ENCODE peak calls at places on chromosome 17, in seven cellular contexts. F, N, T, V, W, O and R are unnamed samples. For H3K36me3, the result is how much of the 10 kb centered on the place peaks cover.

GRCh38 chr17:79612468-79613194 is 1.8 kb upstream of the RBFOX3 start:
- DNase-seq in F (peak), N (peak), T (no peak), V (no peak), W (no peak), O (no peak), R (peak)

GRCh38 chr17:6491071-6491700 is 46.9 kb downstream of the PIMREG start:
- DNase-seq in F (no peak), N (no peak), T (peak), V (no peak), W (peak), O (no peak), R (no peak)

GRCh38 chr17:82496529-82497434 is 22.8 kb upstream of the FOXK2 start:
- DNase-seq in F (peak), N (peak), T (peak), V (peak), W (peak), O (peak), R (peak)

GRCh38 chr17:45246861-45247428 is 14.9 kb downstream of the SPATA32 start:
- DNase-seq in F (peak), N (no peak), T (no peak), V (no peak), W (no peak), O (no peak), R (peak)

GRCh38 chr17:80647746-80648145 is 103.1 kb downstream of the RPTOR start:
- DNase-seq in F (no peak), N (no peak), T (no peak), V (no peak), W (no peak), O (no peak), R (no peak)

GRCh38 chr17:65093930-65094329 is 37.4 kb upstream of the GNA13 start:
- DNase-seq in F (no peak), N (no peak), T (no peak), V (no peak), W (no peak), O (no peak), R (no peak)

GRCh38 chr17:79556263-79556662 is 54.6 kb downstream of the RBFOX3 start:
- DNase-seq in F (no peak), N (no peak), T (peak), V (no peak), W (peak), O (no peak), R (peak)

GRCh38 chr17:83173997-83174858 is 94.8 kb downstream of the METRNL start:
- DNase-seq in F (no peak), N (peak), T (peak), V (no peak), W (no peak), O (peak), R (no peak)

GRCh38 chr17:51351090-51351489 is 90.7 kb downstream of the UTP18 start:
- DNase-seq in F (no peak), N (no peak), T (no peak), V (no peak), W (no peak), O (no peak), R (no peak)

GRCh38 chr17:50487213-50488096 is 8.8 kb downstream of the RSAD1 start:
- DNase-seq in F (peak), N (no peak), T (peak), V (no peak), W (no peak), O (no peak), R (no peak)

GRCh38 chr17:79609175-79609589 is 1.7 kb downstream of the RBFOX3 start:
- DNase-seq in F (no peak), N (no peak), T (no peak), V (no peak), W (no peak), O (no peak), R (no peak)

GRCh38 chr17:31490991-31491793 is 99.7 kb downstream of the RAB11FIP4 start:
- DNase-seq in F (no peak), N (no peak), T (peak), V (no peak), W (peak), O (no peak), R (no peak)

DNA sequence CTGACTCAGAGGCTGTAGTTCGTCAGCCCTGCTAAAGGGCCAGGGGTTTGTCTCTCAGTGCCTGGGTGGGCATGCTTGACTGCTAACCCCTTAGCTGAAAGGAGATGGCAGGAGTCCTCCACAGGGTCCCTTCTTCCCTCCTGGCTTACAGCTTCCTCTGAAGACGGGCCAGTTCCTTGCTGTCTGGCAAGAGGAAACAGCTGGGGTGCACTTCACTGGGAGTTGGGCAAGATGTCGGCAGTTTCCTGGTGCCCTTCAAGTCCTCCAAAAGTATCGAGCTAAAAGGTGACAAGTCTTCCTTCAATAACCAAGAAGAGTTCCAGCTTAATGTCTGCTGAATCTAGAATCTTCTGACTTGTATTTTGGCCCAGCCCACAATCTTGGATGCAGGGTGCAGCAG is 23.4 kb downstream of the NUP85 start:
- DNase-seq in F (no peak), N (no peak), T (peak), V (no peak), W (peak), O (no peak), R (no peak)
- H3K36me3 ChIP-seq in F (under half), N (half or more), T (half or more), V (under half), W (half or more), O (half or more), R (half or more)

GRCh38 chr17:47733414-47734288 is 615 bp downstream of the TBX21 start:
- DNase-seq in F (no peak), N (no peak), T (no peak), V (no peak), W (no peak), O (no peak), R (no peak)
- H3K4me3 ChIP-seq in F (no peak), N (no peak), T (peak), V (peak), W (peak), O (peak), R (peak)

GRCh38 chr17:16141685-16142084 is 73.6 kb downstream of the NCOR1 start:
- DNase-seq in F (no peak), N (no peak), T (no peak), V (no peak), W (no peak), O (no peak), R (no peak)
- H3K36me3 ChIP-seq in F (under half), N (half or more), T (half or more), V (under half), W (half or more), O (under half), R (under half)

GRCh38 chr17:60522889-60523626 is 3.0 kb downstream of the APPBP2 start:
- DNase-seq in F (no peak), N (no peak), T (no peak), V (no peak), W (no peak), O (no peak), R (no peak)
- H3K4me3 ChIP-seq in F (no peak), N (peak), T (peak), V (no peak), W (no peak), O (no peak), R (no peak)

GRCh38 chr17:28717578-28718316 is at the start of gene RAB34:
- DNase-seq in F (peak), N (no peak), T (peak), V (no peak), W (peak), O (peak), R (no peak)
- H3K36me3 ChIP-seq in F (under half), N (under half), T (under half), V (under half), W (under half), O (under half), R (under half)

GRCh38 chr17:1203967-1204291 is 24.1 kb upstream of the ABR start:
- DNase-seq in F (no peak), N (no peak), T (no peak), V (no peak), W (no peak), O (no peak), R (no peak)

GRCh38 chr17:1201132-1201702 is 21.4 kb upstream of the ABR start:
- DNase-seq in F (no peak), N (peak), T (no peak), V (no peak), W (no peak), O (no peak), R (peak)

GRCh38 chr17:1206016-1206787 is 26.4 kb upstream of the ABR start:
- DNase-seq in F (no peak), N (no peak), T (no peak), V (no peak), W (peak), O (no peak), R (no peak)

GRCh38 chr17:1200440-1200839 is 20.7 kb upstream of the ABR start:
- DNase-seq in F (no peak), N (no peak), T (no peak), V (no peak), W (no peak), O (no peak), R (no peak)

DNA sequence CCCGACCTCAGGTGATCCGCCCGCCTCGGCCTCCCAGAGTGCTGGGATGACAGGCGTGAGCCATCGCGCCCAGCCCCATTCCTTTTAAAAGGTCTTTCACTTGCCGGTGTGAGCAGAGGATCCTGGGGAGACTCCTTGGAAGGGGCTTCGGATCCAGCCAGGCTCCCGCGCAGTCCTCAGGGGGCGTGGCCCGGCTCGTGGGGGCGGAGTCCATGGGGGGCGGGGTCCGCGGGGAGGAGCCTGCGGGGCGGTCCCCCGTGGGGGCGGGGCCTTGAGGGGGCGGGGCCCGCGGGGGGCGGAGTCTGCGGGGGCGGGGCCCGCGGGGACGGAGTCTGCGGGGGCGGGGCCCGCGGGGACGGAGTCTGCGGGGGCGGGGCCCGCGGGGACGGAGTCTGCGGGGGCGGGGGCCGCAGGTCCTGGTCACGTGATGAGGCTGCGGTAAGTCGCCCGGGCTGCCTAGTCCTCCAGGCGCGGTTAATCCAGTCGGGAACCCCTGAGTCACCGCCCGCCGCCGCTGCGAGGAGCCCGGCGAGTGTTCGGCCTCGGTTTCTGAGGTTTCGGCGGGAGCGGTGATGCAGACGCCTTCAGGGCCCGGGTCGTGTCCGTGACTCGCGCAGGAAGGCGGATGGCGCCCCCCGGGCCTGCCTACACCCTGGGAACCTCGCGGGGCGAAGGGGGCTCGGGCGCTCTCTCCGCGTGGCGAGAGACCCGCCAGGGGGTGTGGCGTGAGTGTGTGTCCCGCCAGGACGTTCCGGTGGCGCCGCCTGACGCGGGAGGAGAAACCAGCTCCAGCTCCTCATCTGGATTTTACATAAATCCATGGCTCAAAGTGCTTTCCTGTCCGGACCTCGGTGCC is 23.6 kb upstream of the ABR start:
- DNase-seq in F (peak), N (no peak), T (peak), V (no peak), W (peak), O (no peak), R (peak)
- H3K4me3 ChIP-seq in F (peak), N (no peak), T (peak), V (peak), W (peak), O (peak), R (peak)

DNA sequence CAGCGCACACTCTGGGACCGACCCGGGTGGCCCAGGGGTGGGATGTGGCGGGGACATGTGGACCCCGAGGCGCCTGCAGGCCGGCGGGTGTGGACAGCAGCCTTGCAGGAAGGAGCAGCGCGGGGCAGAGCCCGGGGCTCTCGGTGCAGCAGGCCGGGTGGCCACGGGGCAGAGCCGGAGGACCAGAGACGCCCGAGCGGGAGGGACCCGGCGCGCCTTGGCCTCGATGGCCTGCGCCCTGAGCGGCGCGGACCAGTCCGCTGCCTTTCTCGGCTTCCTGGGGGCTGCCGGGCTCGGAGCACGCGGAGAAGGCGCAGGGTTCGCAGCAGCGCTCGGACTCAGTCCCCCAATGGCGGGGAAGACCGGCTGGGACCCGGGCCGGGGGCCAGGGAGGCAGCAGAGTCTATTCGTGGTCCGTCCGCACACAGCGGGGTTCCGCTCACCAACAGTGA is 43.4 kb downstream of the OSBPL7 start:
- DNase-seq in F (no peak), N (no peak), T (no peak), V (no peak), W (no peak), O (no peak), R (no peak)
- H3K36me3 ChIP-seq in F (under half), N (under half), T (under half), V (under half), W (under half), O (under half), R (under half)